ENCODE peak calls at places on chromosomes 13 and 19, in four cellular contexts. X is lower leg skin, N is left ventricle myocardium inferior, Y is psoas muscle. T is an unnamed sample.

GRCh38 chr13:58619396-58620113 is 988.0 kb downstream of the PCDH17 start:
- DNase-seq in X (no peak), N (no peak), Y (no peak), T (no peak)

GRCh38 chr13:39317284-39317683 is 279.0 kb downstream of the NHLRC3 start:
- DNase-seq in X (no peak), N (peak; percentile 37), Y (peak; percentile 64), T (no peak)

GRCh38 chr19:7869453-7869909 is 4.7 kb downstream of the PRR36 start:
- DNase-seq in X (peak; percentile 93), N (peak; percentile 49), Y (peak; percentile 78), T (peak; percentile 73)

GRCh38 chr19:47229674-47230121 is 1.3 kb downstream of the BBC3 start:
- DNase-seq in X (no peak), N (no peak), Y (no peak), T (no peak)

GRCh38 chr13:36872621-36873020 is 47.4 kb downstream of the SMAD9 start:
- DNase-seq in X (no peak), N (no peak), Y (no peak), T (no peak)

GRCh38 chr19:42528354-42529247 is at the start of gene CEACAM1:
- DNase-seq in X (peak; percentile 84), N (no peak), Y (no peak), T (peak; percentile 39)

GRCh38 chr19:40521276-40521675 is 54.5 kb downstream of the SPTBN4 start:
- DNase-seq in X (no peak), N (no peak), Y (no peak), T (no peak)

GRCh38 chr19:1008268-1009042 is 8.2 kb downstream of the GRIN3B start:
- DNase-seq in X (no peak), N (no peak), Y (peak; percentile 49), T (peak; percentile 12)

GRCh38 chr19:17159466-17160393 is 55.4 kb upstream of the USE1 start:
- DNase-seq in X (no peak), N (no peak), Y (no peak), T (no peak)

GRCh38 chr19:29528946-29529645 is 3.3 kb downstream of the VSTM2B start:
- DNase-seq in X (no peak), N (no peak), Y (peak; percentile 34), T (no peak)

GRCh38 chr13:113049981-113050380 is 55.6 kb upstream of the F7 start:
- DNase-seq in X (peak; percentile 36), N (no peak), Y (peak; percentile 6), T (no peak)

GRCh38 chr19:29587518-29587986 is 18.5 kb upstream of the POP4 start:
- DNase-seq in X (no peak), N (no peak), Y (no peak), T (peak; percentile 70)

GRCh38 chr19:50478901-50479715 is 2.5 kb upstream of the GARIN5A start:
- DNase-seq in X (no peak), N (no peak), Y (peak; percentile 76), T (no peak)

GRCh38 chr19:32642771-32643170 is 32.2 kb downstream of the ANKRD27 start:
- DNase-seq in X (no peak), N (no peak), Y (no peak), T (peak; percentile 43)

GRCh38 chr19:36750066-36750691 is 22.4 kb downstream of the ZNF850 start:
- DNase-seq in X (no peak), N (no peak), Y (no peak), T (no peak)

GRCh38 chr19:44905437-44906160 is at the start of gene APOE:
- DNase-seq in X (no peak), N (no peak), Y (no peak), T (no peak)

GRCh38 chr13:47216176-47216822 is 319.4 kb upstream of the HTR2A start:
- DNase-seq in X (no peak), N (no peak), Y (no peak), T (no peak)

GRCh38 chr19:22797040-22797439 is 13.1 kb upstream of the ZNF99 start:
- DNase-seq in X (no peak), N (no peak), Y (no peak), T (no peak)

GRCh38 chr13:101661839-101662238 is 209.4 kb downstream of the ITGBL1 start:
- DNase-seq in X (no peak), N (no peak), Y (no peak), T (no peak)

GRCh38 chr13:48097793-48098192 is 2.9 kb upstream of the MED4 start:
- DNase-seq in X (no peak), N (no peak), Y (no peak), T (no peak)

GRCh38 chr19:33719366-33720154 is 77.1 kb upstream of the KCTD15 start:
- DNase-seq in X (no peak), N (no peak), Y (no peak), T (no peak)

GRCh38 chr13:70723732-70724131 is 615.5 kb upstream of the KLHL1 start:
- DNase-seq in X (no peak), N (no peak), Y (no peak), T (no peak)

GRCh38 chr13:96299235-96299634 is 209.3 kb downstream of the HS6ST3 start:
- DNase-seq in X (no peak), N (no peak), Y (no peak), T (no peak)

GRCh38 chr19:43310221-43310620 is 40.9 kb upstream of the PSG9 start:
- DNase-seq in X (no peak), N (no peak), Y (no peak), T (no peak)

GRCh38 chr19:31140717-31141116 is 208.5 kb downstream of the TSHZ3 start:
- DNase-seq in X (peak; percentile 60), N (no peak), Y (no peak), T (no peak)

GRCh38 chr19:50719566-50719965 is at the start of gene SHANK1:
- DNase-seq in X (no peak), N (no peak), Y (no peak), T (no peak)

GRCh38 chr19:52542984-52543664 is 15.7 kb downstream of the ZNF808 start:
- DNase-seq in X (no peak), N (no peak), Y (no peak), T (no peak)

GRCh38 chr13:112741185-112741755 is 51.4 kb downstream of the ATP11A start:
- DNase-seq in X (no peak), N (no peak), Y (no peak), T (no peak)

GRCh38 chr13:19663416-19663979 is 30.0 kb downstream of the MPHOSPH8 start:
- DNase-seq in X (peak; percentile 72), N (no peak), Y (no peak), T (no peak)

GRCh38 chr13:91142572-91142971 is 204.9 kb upstream of the MIR17HG start:
- DNase-seq in X (no peak), N (no peak), Y (no peak), T (no peak)

GRCh38 chr13:113364933-113365371 is 1.0 kb upstream of the GRTP1 start:
- DNase-seq in X (peak; percentile 88), N (no peak), Y (peak; percentile 71), T (no peak)

GRCh38 chr13:31433756-31434155 is 234.0 kb downstream of the B3GLCT start:
- DNase-seq in X (no peak), N (no peak), Y (no peak), T (no peak)

DNA sequence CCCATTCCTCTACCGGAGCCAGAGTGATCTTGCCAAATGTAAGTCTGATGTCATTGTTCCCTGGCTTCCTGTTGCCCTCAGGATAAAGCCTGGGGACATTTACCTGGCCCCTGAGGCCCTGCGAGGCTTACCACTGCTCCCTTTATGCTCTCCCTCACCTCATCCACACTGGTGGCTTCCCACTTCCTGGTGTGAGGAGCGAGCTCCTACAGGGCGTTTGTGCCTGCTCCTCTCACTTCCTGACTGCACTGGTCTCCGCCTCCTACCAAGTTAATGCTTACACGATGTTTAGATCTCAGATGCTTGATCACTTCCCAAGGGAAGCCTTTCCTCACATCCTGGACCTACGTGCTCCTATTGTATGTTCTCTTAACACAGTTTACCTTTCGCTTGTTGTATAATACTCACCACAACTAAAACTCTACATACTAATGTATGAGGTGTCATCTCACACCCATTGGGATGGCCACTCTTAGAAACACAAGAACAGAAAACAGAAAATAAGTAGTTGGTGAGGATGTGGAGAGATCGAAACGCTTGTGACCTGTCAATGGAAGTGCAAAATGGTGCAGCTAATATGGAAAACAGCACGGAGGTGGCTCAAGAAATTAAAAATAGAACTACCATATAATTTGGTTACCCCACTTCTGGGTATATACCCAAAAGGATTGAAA is 177.6 kb downstream of the SHISA2 start:
- DNase-seq in X (no peak), N (no peak), Y (no peak), T (no peak)
- H3K4me3 ChIP-seq in X (no peak overlapping the region), N (no peak overlapping the region), Y (no peak overlapping the region), T (no peak overlapping the region)

GRCh38 chr13:20714161-20714560 is 10.7 kb downstream of the IL17D start:
- DNase-seq in X (no peak), N (no peak), Y (no peak), T (no peak)

GRCh38 chr13:20713014-20713376 is 9.5 kb downstream of the IL17D start:
- DNase-seq in X (no peak), N (no peak), Y (no peak), T (no peak)

GRCh38 chr13:20715340-20715732 is 11.8 kb downstream of the IL17D start:
- DNase-seq in X (no peak), N (no peak), Y (no peak), T (no peak)

GRCh38 chr13:20714563-20715339 is 11.3 kb downstream of the IL17D start:
- DNase-seq in X (no peak), N (peak; percentile 68), Y (peak; percentile 89), T (no peak)

DNA sequence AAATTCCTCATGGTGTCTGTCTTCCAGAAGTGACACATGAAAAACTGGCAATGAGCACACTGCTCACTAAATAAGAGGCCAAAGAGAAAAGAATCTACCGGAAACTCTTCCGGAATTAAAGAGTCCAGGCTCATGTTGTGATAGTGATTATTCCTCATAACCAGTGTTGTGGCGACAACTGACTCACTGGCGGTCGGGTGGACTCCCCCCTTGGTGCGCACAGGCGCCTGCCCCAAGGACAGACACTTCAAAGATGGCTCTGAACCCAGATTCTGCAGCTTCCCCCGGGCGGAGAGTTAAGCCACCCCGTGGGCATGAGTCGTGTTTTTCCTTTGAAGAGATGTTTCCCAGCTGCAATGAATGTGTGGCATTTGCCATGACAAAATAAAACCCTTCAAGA is 10.3 kb downstream of the IL17D start:
- DNase-seq in X (no peak), N (no peak), Y (peak; percentile 75), T (no peak)
- H3K4me3 ChIP-seq in X (no peak overlapping the region), N (no peak overlapping the region), Y (peak overlapping the region; percentile 65), T (no peak overlapping the region)

DNA sequence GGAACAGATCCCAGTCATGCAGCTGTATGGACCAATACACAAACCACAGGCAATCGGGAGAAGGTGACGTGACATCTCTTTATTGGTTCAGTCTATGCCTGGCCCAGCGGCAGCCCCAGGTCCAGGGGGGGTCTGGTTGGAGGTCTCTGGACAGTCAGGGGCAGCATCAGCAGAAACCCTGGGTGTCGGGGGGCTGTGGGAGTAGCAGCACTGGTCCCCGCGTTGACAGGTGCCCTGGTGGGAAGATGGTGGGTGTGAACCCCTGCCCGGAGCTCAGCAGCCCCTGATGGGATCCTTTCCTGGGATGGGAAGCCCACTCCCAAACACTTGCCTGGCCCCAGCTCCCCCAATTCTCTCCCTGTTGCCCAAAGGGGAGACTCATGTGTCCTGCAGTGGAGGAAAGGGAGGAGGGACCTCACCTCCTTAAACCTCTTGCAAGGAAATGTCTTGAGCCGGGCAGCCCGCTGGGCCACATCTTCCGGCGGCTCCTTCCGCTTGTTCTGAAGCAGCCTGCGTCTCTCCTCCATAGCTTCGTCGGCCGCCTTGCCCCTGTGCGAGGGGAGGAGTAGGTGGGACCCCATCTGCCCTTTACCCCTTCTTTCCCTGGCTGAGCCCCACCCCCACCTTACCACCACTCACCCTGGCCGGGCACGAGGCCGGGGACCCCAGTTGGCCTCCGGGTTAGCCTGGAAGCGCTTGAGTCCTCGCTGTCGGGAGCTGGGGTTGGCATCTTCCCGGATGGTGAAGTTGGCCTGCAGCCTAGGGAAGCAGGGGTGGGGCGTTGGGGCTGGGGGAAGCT is 2.4 kb upstream of the LYL1 start:
- DNase-seq in X (peak; percentile 86), N (no peak), Y (no peak), T (no peak)
- H3K4me3 ChIP-seq in X (no peak overlapping the region), N (peak overlapping the region; percentile 42), Y (peak overlapping the region; percentile 39), T (peak overlapping the region; percentile 81)

GRCh38 chr19:3433805-3434540 is 46.4 kb downstream of the SMIM24 start:
- DNase-seq in X (no peak), N (no peak), Y (peak; percentile 50), T (no peak)
- H3K4me3 ChIP-seq in X (no peak overlapping the region), N (peak overlapping the region; percentile 66), Y (peak overlapping the region; percentile 62), T (peak overlapping the region; percentile 72)